ENCODE peak calls at places on chromosomes 5 and 9, in five cellular contexts. One of them, this sample, is unnamed.

GRCh38 chr9:136190656-136191548 is 14.0 kb downstream of the LHX3 start:
- DNase-seq in A549: no peak
- DNase-seq in spleen: no peak
- DNase-seq in lung: no peak
- DNase-seq in cardiac muscle cell: no peak
- DNase-seq in this sample: no peak

GRCh38 chr5:92741906-92742305 is 839.1 kb downstream of the NR2F1-AS1 start:
- DNase-seq in A549: no peak
- DNase-seq in lung: no peak
- DNase-seq in spleen: no peak
- DNase-seq in cardiac muscle cell: no peak
- DNase-seq in this sample: no peak

GRCh38 chr5:39169081-39169480 is 50.3 kb downstream of the FYB1 start:
- DNase-seq in spleen: no peak
- DNase-seq in cardiac muscle cell: no peak
- DNase-seq in A549: no peak
- DNase-seq in lung: no peak
- DNase-seq in this sample: no peak

GRCh38 chr5:58264276-58264675 is 195.6 kb downstream of the PLK2 start:
- DNase-seq in A549: no peak
- DNase-seq in spleen: no peak
- DNase-seq in cardiac muscle cell: peak
- DNase-seq in lung: no peak
- DNase-seq in this sample: no peak

GRCh38 chr9:116632990-116633441 is 54.1 kb upstream of the TRIM32 start:
- DNase-seq in cardiac muscle cell: peak
- DNase-seq in spleen: no peak
- DNase-seq in A549: no peak
- DNase-seq in lung: no peak
- DNase-seq in this sample: no peak

GRCh38 chr9:114681594-114682332 is at the start of gene TEX48:
- DNase-seq in cardiac muscle cell: peak
- DNase-seq in lung: peak
- DNase-seq in A549: peak
- DNase-seq in spleen: peak
- DNase-seq in this sample: peak

GRCh38 chr9:69674112-69674511 is 1.9 kb upstream of the APBA1 start:
- DNase-seq in A549: no peak
- DNase-seq in lung: no peak
- DNase-seq in spleen: no peak
- DNase-seq in cardiac muscle cell: no peak
- DNase-seq in this sample: no peak

GRCh38 chr9:75188756-75189155 is 100.4 kb downstream of the OSTF1 start:
- DNase-seq in spleen: no peak
- DNase-seq in lung: no peak
- DNase-seq in A549: no peak
- DNase-seq in cardiac muscle cell: no peak
- DNase-seq in this sample: peak

GRCh38 chr9:18452276-18452675 is 21.7 kb upstream of the ADAMTSL1 start:
- DNase-seq in cardiac muscle cell: no peak
- DNase-seq in A549: no peak
- DNase-seq in lung: no peak
- DNase-seq in spleen: no peak
- DNase-seq in this sample: no peak

GRCh38 chr5:1476181-1476966 is 31.1 kb upstream of the SLC6A3 start:
- DNase-seq in cardiac muscle cell: no peak
- DNase-seq in lung: no peak
- DNase-seq in spleen: peak
- DNase-seq in A549: no peak
- DNase-seq in this sample: no peak

GRCh38 chr9:115018547-115019435 is 88.4 kb upstream of the TNFSF8 start:
- DNase-seq in A549: no peak
- DNase-seq in spleen: no peak
- DNase-seq in lung: no peak
- DNase-seq in cardiac muscle cell: peak
- DNase-seq in this sample: no peak

GRCh38 chr5:90479611-90480385 is 5.1 kb downstream of the POLR3G start:
- DNase-seq in cardiac muscle cell: no peak
- DNase-seq in spleen: no peak
- DNase-seq in lung: no peak
- DNase-seq in A549: no peak
- DNase-seq in this sample: no peak

GRCh38 chr5:132256086-132256782 is 1.3 kb upstream of the PDLIM4 start:
- DNase-seq in cardiac muscle cell: no peak
- DNase-seq in lung: no peak
- DNase-seq in spleen: peak
- DNase-seq in A549: no peak
- DNase-seq in this sample: no peak

GRCh38 chr5:134738133-134738962 is at the start of gene CAMLG:
- DNase-seq in A549: peak
- DNase-seq in cardiac muscle cell: peak
- DNase-seq in lung: peak
- DNase-seq in spleen: peak
- DNase-seq in this sample: peak

GRCh38 chr9:94908041-94908563 is 181.6 kb downstream of the AOPEP start:
- DNase-seq in spleen: no peak
- DNase-seq in cardiac muscle cell: no peak
- DNase-seq in lung: peak
- DNase-seq in A549: no peak
- DNase-seq in this sample: no peak

GRCh38 chr5:53318303-53318702 is 162.1 kb upstream of the FST start:
- DNase-seq in cardiac muscle cell: no peak
- DNase-seq in lung: no peak
- DNase-seq in A549: no peak
- DNase-seq in spleen: no peak
- DNase-seq in this sample: no peak
- TF ChIP-seq CTCF in cardiac muscle cell: no peak
- TF ChIP-seq CTCF in lung: no peak
- TF ChIP-seq CTCF in A549: no peak
- TF ChIP-seq CTCF in spleen: no peak
- TF ChIP-seq CTCF in this sample: no peak

GRCh38 chr9:104233366-104233765 is 139.3 kb downstream of the SMC2 start:
- DNase-seq in lung: no peak
- DNase-seq in A549: no peak
- DNase-seq in cardiac muscle cell: no peak
- DNase-seq in spleen: no peak
- DNase-seq in this sample: no peak
- H3K27ac ChIP-seq in lung: no peak
- H3K27ac ChIP-seq in A549: no peak
- H3K27ac ChIP-seq in cardiac muscle cell: no peak
- H3K27ac ChIP-seq in spleen: no peak
- H3K27ac ChIP-seq in this sample: no peak

GRCh38 chr5:36602711-36603321 is 3.6 kb upstream of the SLC1A3 start:
- DNase-seq in lung: no peak
- DNase-seq in cardiac muscle cell: no peak
- DNase-seq in A549: no peak
- DNase-seq in spleen: no peak
- DNase-seq in this sample: no peak
- TF ChIP-seq CTCF in lung: no peak
- TF ChIP-seq CTCF in cardiac muscle cell: no peak
- TF ChIP-seq CTCF in A549: no peak
- TF ChIP-seq CTCF in spleen: no peak
- TF ChIP-seq CTCF in this sample: no peak

DNA sequence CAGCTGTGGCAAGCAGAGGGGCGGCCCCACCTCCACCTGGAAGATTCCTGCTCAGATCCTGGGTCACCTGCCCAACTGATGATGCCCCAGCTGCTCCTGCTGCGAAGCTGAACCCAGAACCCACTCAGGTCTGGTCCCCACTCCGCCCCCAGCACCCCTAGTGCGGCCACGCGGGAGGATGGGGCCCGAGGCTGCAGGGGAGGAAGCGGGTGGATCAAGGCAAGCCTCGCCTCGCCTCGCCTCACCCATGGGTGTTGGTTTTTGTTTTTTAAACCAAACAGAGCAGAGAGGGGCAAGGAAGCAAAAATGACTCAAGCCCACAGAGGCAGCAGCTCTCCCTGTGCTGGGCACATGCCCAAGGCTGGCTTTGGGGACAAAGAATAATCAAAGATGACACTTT is 23.2 kb downstream of the ABO start:
- DNase-seq in lung: no peak
- DNase-seq in spleen: no peak
- DNase-seq in cardiac muscle cell: no peak
- DNase-seq in A549: no peak
- DNase-seq in this sample: no peak
- H3K27ac ChIP-seq in lung: peak
- H3K27ac ChIP-seq in spleen: no peak
- H3K27ac ChIP-seq in cardiac muscle cell: no peak
- H3K27ac ChIP-seq in A549: no peak
- H3K27ac ChIP-seq in this sample: peak

GRCh38 chr5:146426853-146427618 is 20.1 kb upstream of the TCERG1 start:
- DNase-seq in spleen: no peak
- DNase-seq in A549: peak
- DNase-seq in lung: no peak
- DNase-seq in cardiac muscle cell: peak
- DNase-seq in this sample: peak
- TF ChIP-seq CTCF in spleen: peak
- TF ChIP-seq CTCF in A549: peak
- TF ChIP-seq CTCF in lung: peak
- TF ChIP-seq CTCF in cardiac muscle cell: peak
- TF ChIP-seq CTCF in this sample: peak

GRCh38 chr5:67997892-67998457 is 217.6 kb upstream of the PIK3R1 start:
- DNase-seq in spleen: no peak
- DNase-seq in lung: no peak
- DNase-seq in A549: no peak
- DNase-seq in cardiac muscle cell: no peak
- DNase-seq in this sample: no peak

GRCh38 chr5:67996596-67996995 is 219.0 kb upstream of the PIK3R1 start:
- DNase-seq in cardiac muscle cell: no peak
- DNase-seq in spleen: no peak
- DNase-seq in A549: no peak
- DNase-seq in lung: no peak
- DNase-seq in this sample: no peak

GRCh38 chr5:67997148-67997547 is 218.4 kb upstream of the PIK3R1 start:
- DNase-seq in cardiac muscle cell: no peak
- DNase-seq in spleen: no peak
- DNase-seq in lung: no peak
- DNase-seq in A549: no peak
- DNase-seq in this sample: no peak

GRCh38 chr5:67998709-67999251 is 216.8 kb upstream of the PIK3R1 start:
- DNase-seq in A549: no peak
- DNase-seq in lung: peak
- DNase-seq in cardiac muscle cell: peak
- DNase-seq in spleen: peak
- DNase-seq in this sample: no peak

GRCh38 chr5:68000805-68001204 is 214.8 kb upstream of the PIK3R1 start:
- DNase-seq in A549: no peak
- DNase-seq in spleen: no peak
- DNase-seq in lung: no peak
- DNase-seq in cardiac muscle cell: no peak
- DNase-seq in this sample: no peak
- H3K27ac ChIP-seq in A549: no peak
- H3K27ac ChIP-seq in spleen: no peak
- H3K27ac ChIP-seq in lung: no peak
- H3K27ac ChIP-seq in cardiac muscle cell: no peak
- H3K27ac ChIP-seq in this sample: no peak

DNA sequence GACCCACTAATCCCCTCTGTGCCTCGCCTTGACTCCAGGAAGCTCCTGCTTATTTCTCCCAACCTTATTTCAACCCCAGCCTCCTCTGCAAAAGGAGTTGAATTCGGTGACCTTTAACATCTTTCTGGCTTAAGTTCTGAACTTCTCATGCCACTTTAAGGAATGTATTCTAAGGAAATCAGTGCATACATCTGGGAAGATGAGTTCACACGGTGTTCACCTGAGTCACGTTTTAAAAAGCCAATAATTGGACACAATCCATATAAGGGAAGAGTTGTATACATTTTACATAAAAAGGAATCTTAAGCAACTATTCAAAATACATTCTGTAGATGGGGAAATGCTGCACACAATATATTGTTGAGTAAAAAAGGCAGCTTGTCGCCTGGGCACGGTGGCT is 33.2 kb downstream of the FAT2 start:
- DNase-seq in cardiac muscle cell: no peak
- DNase-seq in spleen: no peak
- DNase-seq in A549: no peak
- DNase-seq in lung: no peak
- DNase-seq in this sample: no peak
- TF ChIP-seq CTCF in cardiac muscle cell: no peak
- TF ChIP-seq CTCF in spleen: no peak
- TF ChIP-seq CTCF in A549: no peak
- TF ChIP-seq CTCF in lung: no peak
- TF ChIP-seq CTCF in this sample: no peak

GRCh38 chr5:79183011-79183410 is 52.9 kb upstream of the JMY start:
- DNase-seq in spleen: no peak
- DNase-seq in A549: no peak
- DNase-seq in lung: no peak
- DNase-seq in cardiac muscle cell: no peak
- DNase-seq in this sample: peak
- H3K27ac ChIP-seq in spleen: no peak
- H3K27ac ChIP-seq in A549: no peak
- H3K27ac ChIP-seq in lung: no peak
- H3K27ac ChIP-seq in cardiac muscle cell: no peak
- H3K27ac ChIP-seq in this sample: no peak

DNA sequence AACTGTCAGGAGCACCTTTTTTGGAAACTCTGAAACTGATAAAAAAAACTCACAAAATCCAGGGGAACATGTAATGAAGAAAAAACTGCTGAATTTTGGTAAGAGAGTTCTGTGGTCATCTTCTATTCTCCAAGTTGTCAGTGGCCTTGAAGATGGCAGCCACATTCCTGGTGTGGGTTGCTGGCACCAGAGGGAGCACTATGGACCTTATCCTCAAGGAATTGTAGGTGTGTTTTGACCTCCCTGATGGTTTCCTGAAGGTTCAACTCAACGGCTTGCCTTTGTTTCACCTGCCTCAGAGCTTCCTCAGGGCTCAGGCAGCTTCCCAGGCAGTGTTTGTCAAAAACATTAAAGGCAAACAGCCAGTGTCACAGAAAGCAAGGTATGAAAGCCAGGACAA is 2.2 kb upstream of the SLC38A9 start:
- DNase-seq in spleen: no peak
- DNase-seq in cardiac muscle cell: no peak
- DNase-seq in A549: no peak
- DNase-seq in lung: no peak
- DNase-seq in this sample: no peak
- TF ChIP-seq CTCF in spleen: no peak
- TF ChIP-seq CTCF in cardiac muscle cell: no peak
- TF ChIP-seq CTCF in A549: peak
- TF ChIP-seq CTCF in lung: no peak
- TF ChIP-seq CTCF in this sample: no peak